ENCODE peak calls at places on chromosomes 13 and 19, in five cellular contexts. Y is GM12878, O is HepG2, T is K562, U is H1. X is an unnamed sample.

GRCh38 chr19:14473073-14473790 is 1.9 kb downstream of the PTGER1 start:
- DNase-seq in T (no peak), U (peak), O (no peak), Y (no peak), X (peak)

GRCh38 chr13:39253774-39254173 is 215.5 kb downstream of the NHLRC3 start:
- DNase-seq in O (no peak), T (no peak), U (no peak), Y (no peak), X (no peak)

GRCh38 chr13:37109080-37109678 is 3.7 kb upstream of the CSNK1A1L start:
- DNase-seq in Y (no peak), O (peak), U (no peak), T (peak), X (no peak)

GRCh38 chr19:38538793-38539528 is 78.8 kb downstream of the MAP4K1 start:
- DNase-seq in T (no peak), O (no peak), Y (no peak), U (no peak), X (no peak)

GRCh38 chr13:32426191-32426980 is 1.5 kb downstream of the N4BP2L1 start:
- DNase-seq in O (no peak), T (no peak), U (no peak), Y (peak), X (no peak)

GRCh38 chr13:64556391-64556790 is 2673.7 kb downstream of the PCDH9 start:
- DNase-seq in T (no peak), Y (no peak), O (no peak), U (no peak), X (no peak)

GRCh38 chr19:6412111-6412999 is 12.3 kb downstream of the KHSRP start:
- DNase-seq in Y (no peak), T (peak), U (peak), O (peak), X (peak)

GRCh38 chr13:47901451-47901850 is 99.6 kb downstream of the SUCLA2 start:
- DNase-seq in U (no peak), O (no peak), T (peak), Y (no peak), X (no peak)

GRCh38 chr13:85093808-85094207 is 705.4 kb downstream of the SLITRK6 start:
- DNase-seq in O (no peak), Y (no peak), U (no peak), T (no peak), X (no peak)

GRCh38 chr13:67096418-67096817 is 133.7 kb downstream of the PCDH9 start:
- DNase-seq in T (no peak), O (no peak), U (no peak), Y (no peak), X (no peak)

GRCh38 chr19:2089001-2089711 is 7.0 kb downstream of the MOB3A start:
- DNase-seq in Y (peak), U (no peak), T (no peak), O (no peak), X (no peak)

GRCh38 chr19:10243606-10244005 is 8.4 kb upstream of the MRPL4 start:
- DNase-seq in T (no peak), U (no peak), O (no peak), Y (no peak), X (no peak)

GRCh38 chr19:3020321-3020960 is 8.6 kb downstream of the TLE2 start:
- DNase-seq in U (no peak), O (no peak), Y (no peak), T (no peak), X (no peak)

GRCh38 chr13:44159633-44160279 is 213.9 kb upstream of the SERP2 start:
- DNase-seq in O (no peak), Y (no peak), U (no peak), T (no peak), X (no peak)

GRCh38 chr19:16527971-16528521 is 14.2 kb downstream of the CHERP start:
- DNase-seq in Y (no peak), O (no peak), T (peak), U (peak), X (peak)

GRCh38 chr19:45211751-45212381 is 33.3 kb downstream of the BLOC1S3 start:
- DNase-seq in Y (no peak), T (no peak), U (no peak), O (no peak), X (no peak)

GRCh38 chr13:65653548-65654078 is 1576.5 kb downstream of the PCDH9 start:
- DNase-seq in O (no peak), T (no peak), Y (no peak), U (no peak), X (no peak)

GRCh38 chr19:14012378-14012915 is 6.3 kb upstream of the RFX1 start:
- DNase-seq in T (no peak), O (no peak), U (no peak), Y (no peak), X (no peak)

GRCh38 chr13:95155504-95155903 is 145.7 kb downstream of the ABCC4 start:
- DNase-seq in T (no peak), Y (no peak), O (no peak), U (no peak), X (no peak)

GRCh38 chr13:24220086-24220703 is 59.7 kb downstream of the SPATA13 start:
- DNase-seq in Y (no peak), O (peak), T (peak), U (no peak), X (peak)

GRCh38 chr19:41871573-41872383 is 5.3 kb upstream of the CD79A start:
- DNase-seq in T (peak), Y (peak), O (no peak), U (no peak), X (no peak)

GRCh38 chr19:7870571-7871279 is 3.5 kb downstream of the PRR36 start:
- DNase-seq in T (peak), U (peak), Y (no peak), O (peak), X (peak)

GRCh38 chr13:95915102-95915501 is 138.1 kb downstream of the UGGT2 start:
- DNase-seq in O (no peak), Y (no peak), U (no peak), T (no peak), X (no peak)

GRCh38 chr19:54154603-54155345 is 4.7 kb downstream of the LENG1 start:
- DNase-seq in U (no peak), T (no peak), O (no peak), Y (no peak), X (no peak)

GRCh38 chr19:51808333-51808986 is 13.5 kb downstream of the FPR3 start:
- DNase-seq in O (peak), U (no peak), T (peak), Y (no peak), X (no peak)

GRCh38 chr13:32205426-32206096 is 109.6 kb downstream of the ZAR1L start:
- DNase-seq in O (no peak), U (no peak), Y (no peak), T (no peak), X (no peak)

GRCh38 chr13:35857769-35858168 is 273.4 kb downstream of the DCLK1 start:
- DNase-seq in Y (no peak), T (no peak), U (peak), O (no peak), X (peak)

GRCh38 chr13:21297452-21297851 is 121.0 kb downstream of the MRPL57 start:
- DNase-seq in O (no peak), T (peak), U (no peak), Y (no peak), X (no peak)

GRCh38 chr19:17645339-17645963 is 42.7 kb downstream of the UNC13A start:
- DNase-seq in Y (no peak), T (no peak), O (no peak), U (no peak), X (no peak)

GRCh38 chr13:22757530-22758120 is 423.2 kb upstream of the SGCG start:
- DNase-seq in T (peak), O (no peak), U (no peak), Y (no peak), X (no peak)

GRCh38 chr19:4378886-4379285 is 21.5 kb downstream of the SH3GL1 start:
- DNase-seq in Y (no peak), U (no peak), O (no peak), T (no peak), X (no peak)

GRCh38 chr13:86909318-86909717 is 761.9 kb upstream of the SLITRK5 start:
- DNase-seq in U (no peak), T (peak), Y (no peak), O (no peak), X (no peak)

GRCh38 chr13:99709134-99709533 is 207.9 kb downstream of the TM9SF2 start:
- DNase-seq in U (no peak), O (no peak), Y (no peak), T (no peak), X (no peak)

GRCh38 chr13:106493569-106493968 is 41.9 kb downstream of the EFNB2 start:
- DNase-seq in U (no peak), Y (peak), T (no peak), O (no peak), X (no peak)
- TF ChIP-seq ATF2 in U (no peak), Y (no peak), T (no peak), O (no peak), X (no peak)

GRCh38 chr19:49272204-49272603 is 52.8 kb downstream of the SLC6A16 start:
- DNase-seq in U (no peak), O (no peak), T (no peak), Y (no peak), X (no peak)
- TF ChIP-seq ATF2 in U (no peak), O (no peak), T (no peak), Y (no peak), X (no peak)

GRCh38 chr13:113491418-113491883 is 940 bp upstream of the DCUN1D2 start:
- DNase-seq in Y (no peak), U (peak), T (peak), O (no peak), X (peak)
- TF ChIP-seq ATF2 in Y (no peak), U (no peak), T (no peak), O (no peak), X (no peak)

DNA sequence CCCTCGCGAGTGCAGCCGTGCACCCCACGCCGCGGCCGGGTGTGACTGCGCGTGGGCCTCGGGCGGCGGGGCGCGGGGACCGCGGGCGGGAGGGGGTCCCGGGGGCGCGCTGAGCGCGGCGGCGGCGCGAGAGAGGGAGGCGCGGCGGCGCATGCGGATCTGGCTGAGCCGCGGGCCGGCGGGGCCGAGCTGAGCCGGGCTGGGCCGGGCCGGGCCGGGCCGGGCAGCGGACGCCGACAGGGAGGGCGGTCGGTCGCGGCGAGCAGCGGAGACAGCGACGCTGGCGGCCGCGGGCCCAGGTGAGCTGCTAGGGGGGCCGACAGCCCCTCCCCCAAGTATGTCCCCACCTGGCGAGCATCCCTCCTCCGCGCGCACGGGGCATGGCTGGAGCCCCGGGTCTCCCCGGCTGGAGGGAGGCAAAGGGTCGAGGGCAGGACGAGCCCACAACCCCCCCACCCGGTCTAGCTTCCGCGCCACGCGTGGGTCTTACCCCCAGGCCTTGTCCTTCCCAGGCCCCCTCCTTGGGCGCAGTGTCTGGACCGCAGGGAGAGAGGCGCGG is 285 bp downstream of the SPTBN4 start:
- DNase-seq in T (no peak), O (no peak), Y (no peak), U (peak), X (peak)
- TF ChIP-seq ATF2 in T (no peak), O (no peak), Y (no peak), U (no peak), X (no peak)

GRCh38 chr13:83325454-83325853 is 556.8 kb downstream of the SLITRK1 start:
- DNase-seq in T (no peak), O (no peak), Y (no peak), U (no peak), X (no peak)
- TF ChIP-seq ATF2 in T (no peak), O (no peak), Y (no peak), U (no peak), X (no peak)

GRCh38 chr13:33548065-33548464 is 262.5 kb upstream of the STARD13 start:
- DNase-seq in Y (no peak), O (no peak), T (no peak), U (no peak), X (no peak)
- TF ChIP-seq ATF2 in Y (peak), O (no peak), T (no peak), U (no peak), X (no peak)

GRCh38 chr13:41516760-41517159 is 59.4 kb downstream of the RGCC start:
- DNase-seq in U (no peak), T (no peak), Y (no peak), O (no peak), X (no peak)

GRCh38 chr13:41520699-41521630 is 63.6 kb downstream of the RGCC start:
- DNase-seq in O (no peak), U (no peak), T (no peak), Y (no peak), X (no peak)

GRCh38 chr13:41523396-41523795 is 66.0 kb downstream of the RGCC start:
- DNase-seq in U (no peak), O (no peak), T (peak), Y (no peak), X (no peak)

GRCh38 chr13:41516166-41516565 is 58.8 kb downstream of the RGCC start:
- DNase-seq in Y (no peak), O (no peak), U (no peak), T (no peak), X (no peak)

DNA sequence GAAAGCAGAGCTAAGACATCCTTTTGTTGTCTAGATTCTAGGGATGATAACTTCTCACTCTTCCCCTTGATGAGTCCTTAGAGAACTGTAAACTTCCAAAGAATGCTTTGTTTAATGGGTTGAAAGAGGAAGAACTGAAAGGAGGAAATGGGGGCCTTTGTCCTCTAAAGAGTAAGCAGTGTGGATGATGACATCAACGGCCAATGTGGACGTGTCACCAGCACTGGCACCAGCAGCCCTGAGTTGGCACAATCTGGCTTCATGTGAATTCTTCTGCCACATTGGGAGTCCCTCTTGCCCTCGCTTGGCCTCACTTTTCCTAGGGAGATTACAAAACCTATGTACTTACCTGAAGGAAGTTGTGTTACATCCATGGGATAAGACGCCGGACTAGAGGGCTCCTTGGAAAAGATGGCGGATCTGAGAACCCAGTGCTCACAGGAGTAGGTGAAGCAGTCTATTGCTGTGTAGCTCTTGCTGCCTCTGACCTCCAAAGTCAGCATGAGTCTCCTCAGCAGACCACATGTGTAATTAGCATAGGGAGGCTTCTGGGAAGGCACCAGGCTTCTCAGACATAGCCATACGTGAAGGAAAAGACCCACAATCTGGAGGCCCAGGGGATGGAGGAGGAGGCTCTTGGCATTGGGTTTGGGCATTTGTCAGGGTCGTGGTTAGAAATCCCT is 62.8 kb downstream of the RGCC start:
- DNase-seq in T (no peak), O (no peak), U (no peak), Y (no peak), X (no peak)
- TF ChIP-seq ATF2 in T (no peak), O (no peak), U (no peak), Y (no peak), X (no peak)

GRCh38 chr19:19260842-19261241 is 12.3 kb downstream of the TM6SF2 start:
- DNase-seq in U (no peak), O (no peak), Y (no peak), T (no peak), X (no peak)

GRCh38 chr19:19257836-19258588 is 15.1 kb downstream of the TM6SF2 start:
- DNase-seq in U (no peak), T (no peak), Y (no peak), O (no peak), X (no peak)

GRCh38 chr19:19258589-19259338 is 14.3 kb downstream of the TM6SF2 start:
- DNase-seq in O (no peak), U (no peak), Y (no peak), T (no peak), X (no peak)

GRCh38 chr19:19260417-19260816 is 12.7 kb downstream of the TM6SF2 start:
- DNase-seq in U (no peak), Y (no peak), T (no peak), O (no peak), X (no peak)

DNA sequence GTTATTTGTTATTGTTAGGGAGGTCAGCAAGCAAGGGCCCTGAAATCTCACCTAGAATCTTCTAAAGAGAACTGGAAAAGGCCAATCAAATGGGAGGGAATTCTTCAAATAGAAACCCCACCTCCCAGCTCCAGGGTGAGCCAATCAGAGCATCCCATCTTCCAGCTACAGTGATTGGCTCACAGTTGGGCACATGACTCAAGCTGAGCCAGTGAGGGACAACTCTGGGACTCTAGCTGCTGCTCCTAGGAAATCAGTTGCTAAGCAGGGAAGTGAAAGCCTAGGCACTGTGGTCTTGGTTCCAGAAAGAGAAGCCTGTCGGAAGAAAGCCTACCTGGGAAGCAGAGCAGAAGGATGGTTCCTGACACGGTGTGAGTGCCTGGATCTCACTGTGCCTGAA is 13.4 kb downstream of the TM6SF2 start:
- DNase-seq in U (peak), T (peak), O (peak), Y (no peak), X (peak)
- TF ChIP-seq ATF2 in U (no peak), T (no peak), O (no peak), Y (no peak), X (no peak)

DNA sequence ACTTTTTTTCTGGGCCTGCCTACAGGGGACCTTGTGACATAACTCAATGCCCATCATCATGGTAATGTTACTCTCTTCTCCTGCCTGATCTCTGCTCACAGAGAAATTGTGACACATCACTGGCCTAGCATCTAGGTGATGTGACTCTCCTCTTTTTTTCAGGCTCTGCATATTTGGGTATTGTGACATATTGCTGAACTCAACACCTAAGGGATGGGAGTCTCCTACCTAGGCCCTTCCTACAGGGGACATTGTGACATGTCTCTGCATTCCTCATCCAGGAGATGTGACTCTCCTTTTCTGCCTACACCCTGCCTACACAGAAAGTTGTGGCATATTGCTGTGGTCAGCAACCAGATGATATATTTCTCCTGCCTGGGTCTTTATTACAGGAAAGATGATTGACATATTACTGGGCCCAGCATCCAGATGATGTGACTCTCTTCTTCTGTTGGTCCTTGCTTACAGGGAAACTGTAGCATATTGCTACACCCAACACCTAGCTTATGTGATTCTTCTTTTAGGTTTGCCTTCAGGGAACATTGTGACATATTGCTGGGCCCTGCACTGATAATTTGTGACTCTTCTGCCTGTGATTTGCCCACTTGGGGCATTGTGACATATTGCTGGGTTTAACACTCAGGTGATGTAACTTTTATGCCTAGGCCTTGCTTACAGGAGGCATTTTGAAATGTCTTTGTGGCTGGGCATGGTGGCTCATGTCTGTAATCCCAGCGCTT is 21.0 kb upstream of the ZNF254 start:
- DNase-seq in U (no peak), O (no peak), Y (no peak), T (no peak), X (no peak)
- TF ChIP-seq ATF2 in U (no peak), O (no peak), Y (no peak), T (no peak), X (no peak)

DNA sequence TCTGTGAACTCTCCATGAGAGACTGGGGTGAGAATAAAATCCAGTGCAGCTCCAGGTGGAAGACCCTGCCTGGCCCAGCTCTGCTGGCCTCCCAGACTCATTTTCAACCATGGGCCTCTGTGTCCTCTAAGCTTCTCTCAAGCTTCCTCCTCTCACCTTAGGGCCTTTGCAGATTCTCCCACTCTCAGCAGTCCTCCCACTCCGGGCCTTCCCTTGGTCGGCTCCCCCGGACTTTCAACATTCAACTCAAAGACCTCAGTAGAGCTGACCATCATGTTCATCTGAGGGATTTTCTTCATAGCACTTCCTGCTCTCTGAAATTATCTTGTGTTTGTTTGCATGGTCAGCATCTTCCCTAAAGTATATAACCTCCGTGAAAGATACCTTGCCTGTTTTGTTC is 370.5 kb upstream of the ZNF507 start:
- DNase-seq in T (no peak), Y (no peak), O (no peak), U (no peak), X (no peak)
- TF ChIP-seq ATF2 in T (no peak), Y (no peak), O (no peak), U (no peak), X (no peak)

X was measured in WTC11.